ENCODE peak calls at places on chromosomes 12 and 14, in four cellular contexts. D, S, R and M are unnamed samples.

GRCh38 chr12:115988629-115989563 is 288.6 kb downstream of the MED13L start:
- DNase-seq in D (no peak), S (no peak), R (no peak), M (no peak)

GRCh38 chr12:85413266-85413665 is 133.2 kb downstream of the ALX1 start:
- DNase-seq in D (no peak), S (no peak), R (no peak), M (no peak)

GRCh38 chr14:105499256-105500035 is 8.4 kb downstream of the TEDC1 start:
- DNase-seq in D (no peak), S (no peak), R (no peak), M (no peak)

GRCh38 chr12:96136129-96136528 is 58.0 kb upstream of the ELK3 start:
- DNase-seq in D (no peak), S (no peak), R (peak), M (no peak)

GRCh38 chr14:99231850-99232401 is 40.1 kb downstream of the BCL11B start:
- DNase-seq in D (no peak), S (no peak), R (no peak), M (no peak)

GRCh38 chr14:53470351-53471043 is 317.4 kb upstream of the DDHD1 start:
- DNase-seq in D (no peak), S (no peak), R (peak), M (peak)

GRCh38 chr14:99857551-99857950 is 64.3 kb downstream of the EML1 start:
- DNase-seq in D (no peak), S (no peak), R (no peak), M (no peak)

GRCh38 chr12:89261982-89262381 is 90.3 kb downstream of the DUSP6 start:
- DNase-seq in D (no peak), S (no peak), R (no peak), M (no peak)

GRCh38 chr14:32473476-32473875 is 144.4 kb downstream of the AKAP6 start:
- DNase-seq in D (no peak), S (no peak), R (peak), M (peak)

GRCh38 chr14:100640481-100641273 is 53.5 kb upstream of the BEGAIN start:
- DNase-seq in D (peak), S (peak), R (no peak), M (no peak)

GRCh38 chr14:67311868-67312267 is 47.7 kb downstream of the ATP6V1D start:
- DNase-seq in D (no peak), S (no peak), R (no peak), M (no peak)

GRCh38 chr14:68506021-68506644 is 286.7 kb downstream of the ZFP36L1 start:
- DNase-seq in D (no peak), S (no peak), R (no peak), M (no peak)

GRCh38 chr12:123027726-123028445 is 47.4 kb downstream of the ARL6IP4 start:
- DNase-seq in D (no peak), S (no peak), R (no peak), M (no peak)

GRCh38 chr14:23362200-23362599 is 2.8 kb downstream of the EFS start:
- DNase-seq in D (no peak), S (no peak), R (no peak), M (no peak)

GRCh38 chr12:1927051-1927680 is 8.7 kb upstream of the CACNA2D4 start:
- DNase-seq in D (no peak), S (no peak), R (no peak), M (no peak)

GRCh38 chr12:51441583-51441982 is 17.0 kb downstream of the SLC4A8 start:
- DNase-seq in D (no peak), S (no peak), R (no peak), M (no peak)

GRCh38 chr12:65308001-65308400 is 29.5 kb downstream of the MSRB3 start:
- DNase-seq in D (no peak), S (no peak), R (no peak), M (no peak)

GRCh38 chr14:23306412-23307145 is at the start of gene BCL2L2:
- DNase-seq in D (no peak), S (no peak), R (peak), M (peak)

GRCh38 chr12:121060149-121061001 is 21.3 kb upstream of the OASL start:
- DNase-seq in D (peak), S (peak), R (peak), M (no peak)

GRCh38 chr12:15469342-15469741 is 147.0 kb downstream of the PTPRO start:
- DNase-seq in D (no peak), S (no peak), R (no peak), M (no peak)

GRCh38 chr14:72982146-72982708 is 44.7 kb downstream of the ZFYVE1 start:
- DNase-seq in D (no peak), S (no peak), R (no peak), M (no peak)

GRCh38 chr12:65937181-65937641 is 112.9 kb downstream of the HMGA2 start:
- DNase-seq in D (no peak), S (no peak), R (no peak), M (no peak)

GRCh38 chr14:94011795-94012194 is 14.3 kb upstream of the OTUB2 start:
- DNase-seq in D (no peak), S (peak), R (no peak), M (no peak)

GRCh38 chr12:100789146-100789545 is 5.4 kb upstream of the ANO4 start:
- DNase-seq in D (no peak), S (no peak), R (no peak), M (no peak)

GRCh38 chr14:60102389-60102788 is 10.7 kb downstream of the PCNX4 start:
- DNase-seq in D (no peak), S (no peak), R (no peak), M (no peak)

GRCh38 chr14:104898870-104899510 is 25.7 kb upstream of the PLD4 start:
- DNase-seq in D (no peak), S (no peak), R (no peak), M (no peak)

GRCh38 chr12:81558031-81558430 is 201.1 kb downstream of the PPFIA2 start:
- DNase-seq in D (no peak), S (no peak), R (no peak), M (no peak)

GRCh38 chr14:59583755-59584154 is 7.1 kb upstream of the CCDC175 start:
- DNase-seq in D (no peak), S (no peak), R (no peak), M (no peak)

GRCh38 chr14:85250369-85250768 is 279.6 kb upstream of the FLRT2 start:
- DNase-seq in D (no peak), S (no peak), R (no peak), M (no peak)

GRCh38 chr14:36020120-36021029 is 156.1 kb downstream of the PTCSC3 start:
- DNase-seq in D (no peak), S (no peak), R (no peak), M (no peak)

GRCh38 chr14:104268295-104268694 is 129.9 kb downstream of the KIF26A start:
- DNase-seq in D (no peak), S (no peak), R (no peak), M (no peak)

GRCh38 chr12:42587564-42588307 is 1.8 kb downstream of the PRICKLE1 start:
- DNase-seq in D (no peak), S (no peak), R (no peak), M (no peak)

GRCh38 chr14:34874386-34875030 is 652 bp downstream of the BAZ1A start:
- DNase-seq in D (peak), S (peak), R (peak), M (peak)

GRCh38 chr12:80936642-80937390 is 918 bp downstream of the LIN7A start:
- DNase-seq in D (no peak), S (no peak), R (peak), M (peak)

GRCh38 chr14:23154876-23155587 is 28.4 kb downstream of the SLC7A8 start:
- DNase-seq in D (no peak), S (peak), R (peak), M (peak)

GRCh38 chr14:34699873-34700621 is 14.3 kb downstream of the CFL2 start:
- DNase-seq in D (no peak), S (no peak), R (no peak), M (no peak)

GRCh38 chr14:76056128-76056527 is 70.6 kb downstream of the IFT43 start:
- DNase-seq in D (no peak), S (no peak), R (no peak), M (no peak)

GRCh38 chr12:120078868-120079267 is 37.7 kb downstream of the RAB35 start:
- DNase-seq in D (no peak), S (peak), R (no peak), M (no peak)

GRCh38 chr14:35438910-35439713 is 34.6 kb upstream of the NFKBIA start:
- DNase-seq in D (no peak), S (no peak), R (no peak), M (no peak)